ENCODE peak calls at places on chromosome 7, in four cellular contexts. K is neuronal stem cell, Q is PC-3, D is fibroblast of lung. X is an unnamed sample.

GRCh38 chr7:50837965-50838364 is 55.3 kb upstream of the GRB10 start:
- DNase-seq in K (no peak), Q (peak), D (peak), X (peak)

GRCh38 chr7:3558410-3558809 is 257.4 kb downstream of the SDK1 start:
- DNase-seq in K (no peak), Q (no peak), D (peak), X (no peak)

GRCh38 chr7:45036317-45036716 is 36.3 kb downstream of the CCM2 start:
- DNase-seq in K (no peak), Q (no peak), D (no peak), X (no peak)

GRCh38 chr7:116188-116981 is 76.0 kb upstream of the FAM20C start:
- DNase-seq in K (no peak), Q (no peak), D (no peak), X (no peak)

GRCh38 chr7:38831262-38831661 is 77.7 kb downstream of the VPS41 start:
- DNase-seq in K (no peak), Q (no peak), D (no peak), X (peak)

GRCh38 chr7:33137098-33137497 is 7.7 kb downstream of the BBS9 start:
- DNase-seq in K (no peak), Q (no peak), D (no peak), X (no peak)

GRCh38 chr7:52555805-52556204 is 479.6 kb upstream of the POM121L12 start:
- DNase-seq in K (no peak), Q (no peak), D (no peak), X (no peak)

GRCh38 chr7:145219461-145219860 is 383.6 kb upstream of the TPK1 start:
- DNase-seq in K (no peak), Q (no peak), D (peak), X (no peak)

GRCh38 chr7:149007615-149008014 is 20.7 kb downstream of the PDIA4 start:
- DNase-seq in K (no peak), Q (no peak), D (no peak), X (no peak)

GRCh38 chr7:2104107-2104710 is 128.5 kb downstream of the MAD1L1 start:
- DNase-seq in K (peak), Q (no peak), D (peak), X (peak)

GRCh38 chr7:82605247-82605864 is 161.8 kb upstream of the CACNA2D1 start:
- DNase-seq in K (peak), Q (peak), D (peak), X (peak)

GRCh38 chr7:30363778-30364563 is 79.6 kb downstream of the ZNRF2 start:
- DNase-seq in K (no peak), Q (no peak), D (no peak), X (no peak)

GRCh38 chr7:131057015-131057518 is 270.6 kb upstream of the MKLN1 start:
- DNase-seq in K (no peak), Q (no peak), D (peak), X (peak)

GRCh38 chr7:137032436-137032835 is 164.0 kb downstream of the CHRM2 start:
- DNase-seq in K (no peak), Q (no peak), D (no peak), X (no peak)

GRCh38 chr7:48285365-48285764 is 114.1 kb downstream of the ABCA13 start:
- DNase-seq in K (no peak), Q (peak), D (no peak), X (peak)

GRCh38 chr7:139648617-139648932 is 125.1 kb downstream of the CLEC2L start:
- DNase-seq in K (no peak), Q (no peak), D (no peak), X (no peak)

GRCh38 chr7:68038621-68039314 is 1042.1 kb downstream of the TYW1 start:
- DNase-seq in K (no peak), Q (peak), D (peak), X (peak)

GRCh38 chr7:79828866-79829265 is 305.8 kb upstream of the GNAI1 start:
- DNase-seq in K (no peak), Q (no peak), D (peak), X (peak)

GRCh38 chr7:82443044-82443800 is at the start of gene CACNA2D1:
- DNase-seq in K (peak), Q (no peak), D (no peak), X (peak)

GRCh38 chr7:93949468-93949867 is 27.9 kb downstream of the GNG11 start:
- DNase-seq in K (no peak), Q (peak), D (peak), X (peak)

GRCh38 chr7:135286876-135287275 is 53.2 kb downstream of the STRA8 start:
- DNase-seq in K (no peak), Q (no peak), D (no peak), X (no peak)

DNA sequence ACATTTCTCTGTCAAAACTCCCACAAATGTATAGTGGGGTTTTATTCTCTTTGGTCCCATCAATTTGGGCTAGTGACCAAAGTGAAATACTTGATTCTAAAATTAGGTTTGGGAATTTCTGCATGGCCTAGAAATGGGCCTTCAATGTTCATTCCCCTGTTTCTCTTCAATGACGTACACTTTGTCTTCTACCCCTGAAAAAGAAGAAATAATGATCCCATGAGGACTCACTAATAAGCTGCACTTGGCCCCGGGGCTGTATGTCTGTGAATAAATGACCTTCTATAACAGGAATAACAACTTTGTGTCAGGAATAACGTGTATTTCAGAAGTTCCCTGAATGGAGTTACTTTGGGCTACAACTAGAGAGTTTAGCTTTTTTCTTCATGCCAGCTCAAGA is 20.2 kb downstream of the OR6B1 start:
- DNase-seq in K (no peak), Q (no peak), D (no peak), X (no peak)
- H3K9ac ChIP-seq in K (no peak), Q (no peak), D (no peak), X (no peak)

GRCh38 chr7:78638364-78638763 is 815.1 kb downstream of the MAGI2 start:
- DNase-seq in K (no peak), Q (peak), D (no peak), X (no peak)

GRCh38 chr7:78635394-78635793 is 818.1 kb downstream of the MAGI2 start:
- DNase-seq in K (no peak), Q (peak), D (no peak), X (no peak)

GRCh38 chr7:78634073-78634472 is 819.4 kb downstream of the MAGI2 start:
- DNase-seq in K (no peak), Q (peak), D (no peak), X (no peak)

GRCh38 chr7:78636727-78637126 is 816.7 kb downstream of the MAGI2 start:
- DNase-seq in K (no peak), Q (peak), D (no peak), X (no peak)
- H3K9ac ChIP-seq in K (no peak), Q (no peak), D (no peak), X (no peak)

DNA sequence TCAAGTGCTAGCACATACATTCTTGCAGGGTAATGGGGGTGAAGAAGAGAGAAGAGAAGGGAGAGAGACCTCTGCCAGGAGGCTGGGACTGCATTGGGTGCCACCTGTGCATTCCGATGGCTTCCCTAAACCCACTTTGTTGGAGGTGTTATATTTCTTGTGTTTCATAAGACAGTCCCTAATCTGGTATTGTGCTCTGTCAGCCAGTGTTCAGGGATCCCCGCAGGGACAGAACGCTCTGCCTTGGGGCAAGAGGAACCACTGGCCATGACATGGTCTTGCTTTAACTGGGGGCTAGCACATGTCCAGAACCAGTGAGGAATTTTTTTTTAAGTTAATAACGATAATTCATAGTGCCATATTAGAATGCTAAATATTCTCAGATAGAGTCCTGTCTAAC is 365.2 kb upstream of the GALNT17 start:
- DNase-seq in K (no peak), Q (no peak), D (no peak), X (no peak)
- H3K9ac ChIP-seq in K (no peak), Q (no peak), D (no peak), X (no peak)

DNA sequence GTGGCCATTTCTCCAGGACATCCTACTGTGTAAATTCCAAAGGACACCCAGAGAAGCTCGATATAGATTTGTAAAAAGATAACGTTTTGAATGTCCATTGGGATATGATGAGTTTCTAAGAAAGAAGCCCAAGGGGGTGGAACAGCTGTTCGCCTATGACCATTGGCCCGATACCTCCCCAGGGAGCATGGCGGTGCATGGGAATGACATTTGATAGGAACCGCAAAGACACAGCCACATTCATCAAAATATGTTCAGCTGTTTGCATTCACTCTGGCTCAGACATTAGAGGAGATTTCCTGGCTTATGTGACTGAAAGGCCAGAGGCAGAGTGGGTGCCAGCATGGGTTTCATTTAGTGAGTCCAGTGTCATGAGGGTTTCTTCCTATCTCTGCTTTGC is 56.0 kb upstream of the BAIAP2L1 start:
- DNase-seq in K (no peak), Q (no peak), D (no peak), X (no peak)
- H3K9ac ChIP-seq in K (no peak), Q (no peak), D (no peak), X (no peak)

GRCh38 chr7:14894826-14895225 is 7.7 kb downstream of the DGKB start:
- DNase-seq in K (no peak), Q (peak), D (no peak), X (no peak)
- H3K9ac ChIP-seq in K (no peak), Q (no peak), D (no peak), X (no peak)